ENCODE peak calls at places on chromosomes 6 and 20, in four cellular contexts. One of them, this sample, is unnamed.

GRCh38 chr6:119077643-119078448 is 618 bp downstream of the FAM184A start:
- DNase-seq in nephron progenitor cell: peak
- DNase-seq in cardiac fibroblast: peak
- DNase-seq in B cell: peak
- DNase-seq in this sample: peak

GRCh38 chr20:41574802-41575389 is 43.3 kb downstream of the CHD6 start:
- DNase-seq in nephron progenitor cell: no peak
- DNase-seq in cardiac fibroblast: no peak
- DNase-seq in B cell: no peak
- DNase-seq in this sample: no peak

GRCh38 chr6:90286884-90287488 is 9.7 kb downstream of the BACH2 start:
- DNase-seq in nephron progenitor cell: peak
- DNase-seq in cardiac fibroblast: peak
- DNase-seq in B cell: peak
- DNase-seq in this sample: peak

GRCh38 chr6:125546827-125547226 is 202.6 kb upstream of the HEY2 start:
- DNase-seq in nephron progenitor cell: no peak
- DNase-seq in cardiac fibroblast: peak
- DNase-seq in B cell: no peak
- DNase-seq in this sample: no peak

GRCh38 chr6:71529026-71529425 is 240.4 kb downstream of the OGFRL1 start:
- DNase-seq in nephron progenitor cell: no peak
- DNase-seq in cardiac fibroblast: no peak
- DNase-seq in B cell: no peak
- DNase-seq in this sample: no peak

GRCh38 chr20:44722990-44723389 is 7.8 kb downstream of the CCN5 start:
- DNase-seq in nephron progenitor cell: no peak
- DNase-seq in cardiac fibroblast: no peak
- DNase-seq in B cell: no peak
- DNase-seq in this sample: no peak

GRCh38 chr20:20821496-20822260 is 109.2 kb upstream of the RALGAPA2 start:
- DNase-seq in nephron progenitor cell: no peak
- DNase-seq in cardiac fibroblast: no peak
- DNase-seq in B cell: no peak
- DNase-seq in this sample: no peak

GRCh38 chr20:673606-674005 is 2.0 kb downstream of the SCRT2 start:
- DNase-seq in nephron progenitor cell: no peak
- DNase-seq in cardiac fibroblast: no peak
- DNase-seq in B cell: no peak
- DNase-seq in this sample: no peak

GRCh38 chr6:161890133-161890833 is 616.4 kb upstream of the AGPAT4 start:
- DNase-seq in nephron progenitor cell: no peak
- DNase-seq in cardiac fibroblast: peak
- DNase-seq in B cell: no peak
- DNase-seq in this sample: no peak

GRCh38 chr20:34560141-34560523 is 1.6 kb downstream of the MAP1LC3A start:
- DNase-seq in nephron progenitor cell: no peak
- DNase-seq in cardiac fibroblast: no peak
- DNase-seq in B cell: no peak
- DNase-seq in this sample: no peak

GRCh38 chr6:142118926-142119325 is 13.8 kb upstream of the GJE1 start:
- DNase-seq in nephron progenitor cell: no peak
- DNase-seq in cardiac fibroblast: peak
- DNase-seq in B cell: no peak
- DNase-seq in this sample: no peak

GRCh38 chr6:135167617-135168016 is 13.5 kb upstream of the MYB start:
- DNase-seq in nephron progenitor cell: no peak
- DNase-seq in cardiac fibroblast: no peak
- DNase-seq in B cell: no peak
- DNase-seq in this sample: no peak

GRCh38 chr20:29319725-29320124 is 1937.7 kb upstream of the DEFB115 start:
- DNase-seq in nephron progenitor cell: no peak
- DNase-seq in cardiac fibroblast: no peak
- DNase-seq in B cell: no peak
- DNase-seq in this sample: no peak

GRCh38 chr20:53611449-53611894 is 17.8 kb upstream of the ZNF217 start:
- DNase-seq in nephron progenitor cell: no peak
- DNase-seq in cardiac fibroblast: peak
- DNase-seq in B cell: no peak
- DNase-seq in this sample: no peak

GRCh38 chr20:10280016-10280908 is 61.6 kb downstream of the SNAP25 start:
- DNase-seq in nephron progenitor cell: no peak
- DNase-seq in cardiac fibroblast: peak
- DNase-seq in B cell: no peak
- DNase-seq in this sample: no peak

GRCh38 chr6:17589402-17590116 is 10.5 kb upstream of the FAM8A1 start:
- DNase-seq in nephron progenitor cell: no peak
- DNase-seq in cardiac fibroblast: peak
- DNase-seq in B cell: no peak
- DNase-seq in this sample: no peak

GRCh38 chr6:45586216-45587171 is 208.8 kb upstream of the SUPT3H start:
- DNase-seq in nephron progenitor cell: no peak
- DNase-seq in cardiac fibroblast: no peak
- DNase-seq in B cell: peak
- DNase-seq in this sample: no peak

GRCh38 chr6:125004797-125005595 is 42.8 kb downstream of the RNF217 start:
- DNase-seq in nephron progenitor cell: no peak
- DNase-seq in cardiac fibroblast: no peak
- DNase-seq in B cell: no peak
- DNase-seq in this sample: no peak

GRCh38 chr6:135869857-135870256 is 18.4 kb downstream of the PDE7B start:
- DNase-seq in nephron progenitor cell: no peak
- DNase-seq in cardiac fibroblast: no peak
- DNase-seq in B cell: no peak
- DNase-seq in this sample: no peak

GRCh38 chr20:8043687-8044278 is 24.2 kb upstream of the TMX4 start:
- DNase-seq in nephron progenitor cell: peak
- DNase-seq in cardiac fibroblast: peak
- DNase-seq in B cell: peak
- DNase-seq in this sample: peak

GRCh38 chr6:19851273-19852089 is 14.3 kb downstream of the ID4 start:
- DNase-seq in nephron progenitor cell: peak
- DNase-seq in cardiac fibroblast: peak
- DNase-seq in B cell: no peak
- DNase-seq in this sample: peak

GRCh38 chr6:16236648-16237199 is 1.7 kb upstream of the GMPR start:
- DNase-seq in nephron progenitor cell: no peak
- DNase-seq in cardiac fibroblast: peak
- DNase-seq in B cell: peak
- DNase-seq in this sample: peak

GRCh38 chr20:19940945-19941590 is 76.1 kb upstream of the NAA20 start:
- DNase-seq in nephron progenitor cell: no peak
- DNase-seq in cardiac fibroblast: no peak
- DNase-seq in B cell: no peak
- DNase-seq in this sample: no peak

GRCh38 chr6:16316741-16317251 is 78.4 kb downstream of the GMPR start:
- DNase-seq in nephron progenitor cell: peak
- DNase-seq in cardiac fibroblast: peak
- DNase-seq in B cell: peak
- DNase-seq in this sample: peak

GRCh38 chr20:8127553-8128255 is 4.4 kb upstream of the PLCB1 start:
- DNase-seq in nephron progenitor cell: no peak
- DNase-seq in cardiac fibroblast: no peak
- DNase-seq in B cell: no peak
- DNase-seq in this sample: peak

GRCh38 chr6:162942860-162943259 is 215.1 kb downstream of the PACRG start:
- DNase-seq in nephron progenitor cell: no peak
- DNase-seq in cardiac fibroblast: peak
- DNase-seq in B cell: no peak
- DNase-seq in this sample: no peak

GRCh38 chr6:37113976-37114375 is 56.0 kb upstream of the PIM1 start:
- DNase-seq in nephron progenitor cell: no peak
- DNase-seq in cardiac fibroblast: no peak
- DNase-seq in B cell: no peak
- DNase-seq in this sample: no peak

GRCh38 chr6:170344631-170345576 is 38.3 kb downstream of the FAM120B start:
- DNase-seq in nephron progenitor cell: no peak
- DNase-seq in cardiac fibroblast: peak
- DNase-seq in B cell: no peak
- DNase-seq in this sample: no peak

GRCh38 chr6:167409689-167410088 is 84.8 kb downstream of the TTLL2 start:
- DNase-seq in nephron progenitor cell: no peak
- DNase-seq in cardiac fibroblast: no peak
- DNase-seq in B cell: no peak
- DNase-seq in this sample: no peak

GRCh38 chr20:34111057-34111711 is 859 bp downstream of the EIF2S2 start:
- DNase-seq in nephron progenitor cell: peak
- DNase-seq in cardiac fibroblast: peak
- DNase-seq in B cell: no peak
- DNase-seq in this sample: no peak

GRCh38 chr6:108165714-108166663 is at the start of gene NR2E1:
- DNase-seq in nephron progenitor cell: peak
- DNase-seq in cardiac fibroblast: no peak
- DNase-seq in B cell: peak
- DNase-seq in this sample: no peak
- TF ChIP-seq CTCF in nephron progenitor cell: no peak
- TF ChIP-seq CTCF in cardiac fibroblast: no peak
- TF ChIP-seq CTCF in B cell: no peak
- TF ChIP-seq CTCF in this sample: no peak

GRCh38 chr20:50224553-50225255 is 34.1 kb downstream of the CEBPB start:
- DNase-seq in nephron progenitor cell: no peak
- DNase-seq in cardiac fibroblast: peak
- DNase-seq in B cell: no peak
- DNase-seq in this sample: no peak
- TF ChIP-seq CTCF in nephron progenitor cell: no peak
- TF ChIP-seq CTCF in cardiac fibroblast: peak
- TF ChIP-seq CTCF in B cell: no peak
- TF ChIP-seq CTCF in this sample: no peak

DNA sequence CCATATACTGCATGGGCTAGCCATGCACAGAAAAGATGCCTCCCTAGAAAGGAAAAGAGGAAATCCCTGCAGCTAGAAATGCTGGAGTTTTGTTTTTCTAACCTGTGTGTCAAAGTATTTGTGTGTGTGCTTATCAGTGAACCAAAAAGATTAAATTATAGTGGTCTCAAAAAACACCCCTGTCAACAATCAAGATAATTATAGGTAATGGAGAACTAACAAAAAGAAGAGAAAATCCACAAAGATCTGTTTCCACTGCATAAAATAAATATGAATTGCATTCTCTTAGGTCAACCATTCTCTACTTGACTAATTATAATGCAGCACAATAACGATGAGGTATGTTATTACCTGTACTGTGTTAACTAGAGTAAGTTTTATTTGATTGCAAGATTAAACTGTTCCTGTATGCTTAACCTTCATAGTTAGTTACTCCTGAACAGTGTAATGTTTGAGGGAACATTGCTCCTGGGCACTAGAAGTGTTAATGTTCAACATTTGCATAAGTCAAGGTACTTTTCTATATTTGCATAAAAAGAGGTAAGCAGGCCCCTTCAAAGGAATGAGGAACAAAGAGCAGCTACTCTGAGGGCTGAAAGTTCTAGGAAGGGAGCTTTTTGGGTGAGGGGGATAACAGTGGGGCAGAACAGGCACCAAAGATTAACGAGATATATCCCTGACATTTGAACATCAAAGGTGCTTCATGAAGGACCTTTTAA is 212.1 kb downstream of the BTBD9 start:
- DNase-seq in nephron progenitor cell: no peak
- DNase-seq in cardiac fibroblast: no peak
- DNase-seq in B cell: peak
- DNase-seq in this sample: peak
- TF ChIP-seq CTCF in nephron progenitor cell: no peak
- TF ChIP-seq CTCF in cardiac fibroblast: no peak
- TF ChIP-seq CTCF in B cell: no peak
- TF ChIP-seq CTCF in this sample: no peak

GRCh38 chr6:31272856-31273626 is 1.1 kb upstream of the HLA-C start:
- DNase-seq in nephron progenitor cell: no peak
- DNase-seq in cardiac fibroblast: no peak
- DNase-seq in B cell: no peak
- DNase-seq in this sample: no peak

GRCh38 chr6:31267504-31268371 is 4.2 kb downstream of the HLA-C start:
- DNase-seq in nephron progenitor cell: no peak
- DNase-seq in cardiac fibroblast: no peak
- DNase-seq in B cell: no peak
- DNase-seq in this sample: no peak

GRCh38 chr6:31272431-31272830 is 539 bp upstream of the HLA-C start:
- DNase-seq in nephron progenitor cell: no peak
- DNase-seq in cardiac fibroblast: peak
- DNase-seq in B cell: no peak
- DNase-seq in this sample: no peak

GRCh38 chr6:31270788-31271640 is 878 bp downstream of the HLA-C start:
- DNase-seq in nephron progenitor cell: peak
- DNase-seq in cardiac fibroblast: peak
- DNase-seq in B cell: peak
- DNase-seq in this sample: peak

DNA sequence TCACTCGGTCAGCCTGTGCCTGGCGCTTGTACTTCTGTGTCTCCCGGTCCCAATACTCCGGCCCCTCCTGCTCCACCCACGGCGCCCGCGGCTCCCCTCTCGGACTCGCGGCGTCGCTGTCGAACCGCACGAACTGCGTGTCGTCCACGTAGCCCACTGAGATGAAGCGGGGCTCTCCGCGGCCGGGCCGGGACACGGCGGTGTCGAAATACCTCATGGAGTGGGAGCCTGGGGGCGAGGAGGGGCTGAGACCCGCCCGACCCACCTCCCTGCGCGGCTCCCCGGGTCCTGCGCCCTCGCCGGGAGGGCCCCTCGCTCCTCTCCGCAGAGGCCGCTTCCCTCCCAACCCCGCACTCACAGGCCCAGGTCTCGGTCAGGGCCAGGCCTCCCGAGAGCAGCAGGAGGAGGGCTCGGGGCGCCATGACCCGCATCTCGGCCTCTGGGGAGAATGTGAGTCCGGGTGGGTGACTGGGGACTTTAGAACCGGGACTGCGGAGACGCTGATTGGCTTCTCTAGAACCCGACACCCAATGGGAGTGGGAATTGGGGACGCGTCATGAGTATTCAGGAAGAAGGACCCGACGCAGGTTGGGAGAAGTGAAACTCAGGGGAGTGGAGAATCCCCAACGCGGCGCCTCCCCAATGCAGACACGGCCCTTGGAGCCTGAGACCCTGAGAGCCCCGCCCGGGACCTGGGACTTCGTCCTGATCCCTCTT is at the start of gene HLA-C:
- DNase-seq in nephron progenitor cell: peak
- DNase-seq in cardiac fibroblast: peak
- DNase-seq in B cell: peak
- DNase-seq in this sample: peak
- TF ChIP-seq CTCF in nephron progenitor cell: no peak
- TF ChIP-seq CTCF in cardiac fibroblast: peak
- TF ChIP-seq CTCF in B cell: no peak
- TF ChIP-seq CTCF in this sample: no peak

GRCh38 chr6:140855520-140855919 is 1277.2 kb upstream of the GJE1 start:
- DNase-seq in nephron progenitor cell: no peak
- DNase-seq in cardiac fibroblast: no peak
- DNase-seq in B cell: no peak
- DNase-seq in this sample: no peak
- TF ChIP-seq CTCF in nephron progenitor cell: no peak
- TF ChIP-seq CTCF in cardiac fibroblast: no peak
- TF ChIP-seq CTCF in B cell: no peak
- TF ChIP-seq CTCF in this sample: no peak